ENCODE peak calls at places on chromosomes 6 and 20, in seven cellular contexts. One of them, this sample, is unnamed.

GRCh38 chr6:165661416-165662001 is 1.5 kb downstream of the PDE10A start:
- DNase-seq in mammary epithelial cell: no peak
- DNase-seq in fibroblast of mammary gland: no peak
- DNase-seq in activated naive CD4-positive, alpha-beta T cell treated with anti-CD3 and anti-CD28 coated beads, Interleukin-2, amount 10 ng/mL, durations not matched to agents 7 days and 5 days: no peak
- DNase-seq in NCI-H510A treated with DMSO at 0.1 percent for 48 hours: no peak
- DNase-seq in cardiac fibroblast: peak; percentile 50
- DNase-seq in neural progenitor cell: peak; percentile 51
- DNase-seq in this sample: no peak

GRCh38 chr20:46638367-46639274 is 12.6 kb downstream of the SLC13A3 start:
- DNase-seq in NCI-H510A treated with DMSO at 0.1 percent for 48 hours: no peak
- DNase-seq in activated naive CD4-positive, alpha-beta T cell treated with anti-CD3 and anti-CD28 coated beads, Interleukin-2, amount 10 ng/mL, durations not matched to agents 7 days and 5 days: no peak
- DNase-seq in cardiac fibroblast: no peak
- DNase-seq in mammary epithelial cell: no peak
- DNase-seq in neural progenitor cell: peak; percentile 50
- DNase-seq in fibroblast of mammary gland: no peak
- DNase-seq in this sample: no peak

GRCh38 chr6:47454713-47455396 is 22.7 kb upstream of the CD2AP start:
- DNase-seq in mammary epithelial cell: no peak
- DNase-seq in NCI-H510A treated with DMSO at 0.1 percent for 48 hours: no peak
- DNase-seq in activated naive CD4-positive, alpha-beta T cell treated with anti-CD3 and anti-CD28 coated beads, Interleukin-2, amount 10 ng/mL, durations not matched to agents 7 days and 5 days: no peak
- DNase-seq in neural progenitor cell: no peak
- DNase-seq in fibroblast of mammary gland: no peak
- DNase-seq in cardiac fibroblast: no peak
- DNase-seq in this sample: no peak

GRCh38 chr20:2293486-2293885 is 2.3 kb upstream of the TGM3 start:
- DNase-seq in NCI-H510A treated with DMSO at 0.1 percent for 48 hours: no peak
- DNase-seq in activated naive CD4-positive, alpha-beta T cell treated with anti-CD3 and anti-CD28 coated beads, Interleukin-2, amount 10 ng/mL, durations not matched to agents 7 days and 5 days: no peak
- DNase-seq in mammary epithelial cell: no peak
- DNase-seq in cardiac fibroblast: no peak
- DNase-seq in neural progenitor cell: no peak
- DNase-seq in fibroblast of mammary gland: no peak
- DNase-seq in this sample: no peak

GRCh38 chr20:37339208-37339607 is 6.7 kb upstream of the SRC start:
- DNase-seq in NCI-H510A treated with DMSO at 0.1 percent for 48 hours: no peak
- DNase-seq in neural progenitor cell: no peak
- DNase-seq in fibroblast of mammary gland: no peak
- DNase-seq in mammary epithelial cell: no peak
- DNase-seq in activated naive CD4-positive, alpha-beta T cell treated with anti-CD3 and anti-CD28 coated beads, Interleukin-2, amount 10 ng/mL, durations not matched to agents 7 days and 5 days: no peak
- DNase-seq in cardiac fibroblast: no peak
- DNase-seq in this sample: no peak

GRCh38 chr6:137430954-137431353 is 63.2 kb downstream of the OLIG3 start:
- DNase-seq in mammary epithelial cell: no peak
- DNase-seq in NCI-H510A treated with DMSO at 0.1 percent for 48 hours: no peak
- DNase-seq in cardiac fibroblast: no peak
- DNase-seq in fibroblast of mammary gland: no peak
- DNase-seq in activated naive CD4-positive, alpha-beta T cell treated with anti-CD3 and anti-CD28 coated beads, Interleukin-2, amount 10 ng/mL, durations not matched to agents 7 days and 5 days: no peak
- DNase-seq in neural progenitor cell: no peak
- DNase-seq in this sample: no peak

GRCh38 chr20:48822879-48823385 is 4.9 kb downstream of the PREX1 start:
- DNase-seq in neural progenitor cell: no peak
- DNase-seq in cardiac fibroblast: no peak
- DNase-seq in mammary epithelial cell: no peak
- DNase-seq in activated naive CD4-positive, alpha-beta T cell treated with anti-CD3 and anti-CD28 coated beads, Interleukin-2, amount 10 ng/mL, durations not matched to agents 7 days and 5 days: peak; percentile 52
- DNase-seq in NCI-H510A treated with DMSO at 0.1 percent for 48 hours: no peak
- DNase-seq in fibroblast of mammary gland: no peak
- DNase-seq in this sample: no peak

GRCh38 chr6:39555136-39555535 is 170.1 kb downstream of the KIF6 start:
- DNase-seq in activated naive CD4-positive, alpha-beta T cell treated with anti-CD3 and anti-CD28 coated beads, Interleukin-2, amount 10 ng/mL, durations not matched to agents 7 days and 5 days: no peak
- DNase-seq in mammary epithelial cell: no peak
- DNase-seq in cardiac fibroblast: no peak
- DNase-seq in fibroblast of mammary gland: no peak
- DNase-seq in NCI-H510A treated with DMSO at 0.1 percent for 48 hours: no peak
- DNase-seq in neural progenitor cell: no peak
- DNase-seq in this sample: no peak

GRCh38 chr6:105705608-105706007 is 302.7 kb upstream of the PREP start:
- DNase-seq in cardiac fibroblast: no peak
- DNase-seq in activated naive CD4-positive, alpha-beta T cell treated with anti-CD3 and anti-CD28 coated beads, Interleukin-2, amount 10 ng/mL, durations not matched to agents 7 days and 5 days: no peak
- DNase-seq in mammary epithelial cell: no peak
- DNase-seq in NCI-H510A treated with DMSO at 0.1 percent for 48 hours: no peak
- DNase-seq in fibroblast of mammary gland: no peak
- DNase-seq in neural progenitor cell: no peak
- DNase-seq in this sample: no peak

GRCh38 chr6:78598966-78599365 is 268.4 kb upstream of the IRAK1BP1 start:
- DNase-seq in fibroblast of mammary gland: peak; percentile 92
- DNase-seq in mammary epithelial cell: peak; percentile 98
- DNase-seq in activated naive CD4-positive, alpha-beta T cell treated with anti-CD3 and anti-CD28 coated beads, Interleukin-2, amount 10 ng/mL, durations not matched to agents 7 days and 5 days: no peak
- DNase-seq in cardiac fibroblast: peak; percentile 99
- DNase-seq in neural progenitor cell: no peak
- DNase-seq in NCI-H510A treated with DMSO at 0.1 percent for 48 hours: no peak
- DNase-seq in this sample: no peak

GRCh38 chr6:148776321-148776966 is 29.6 kb downstream of the UST start:
- DNase-seq in NCI-H510A treated with DMSO at 0.1 percent for 48 hours: no peak
- DNase-seq in fibroblast of mammary gland: peak; percentile 92
- DNase-seq in neural progenitor cell: no peak
- DNase-seq in mammary epithelial cell: peak; percentile 84
- DNase-seq in cardiac fibroblast: peak; percentile 83
- DNase-seq in activated naive CD4-positive, alpha-beta T cell treated with anti-CD3 and anti-CD28 coated beads, Interleukin-2, amount 10 ng/mL, durations not matched to agents 7 days and 5 days: no peak
- DNase-seq in this sample: no peak

GRCh38 chr6:14852375-14852774 is 393.5 kb upstream of the JARID2 start:
- DNase-seq in neural progenitor cell: no peak
- DNase-seq in activated naive CD4-positive, alpha-beta T cell treated with anti-CD3 and anti-CD28 coated beads, Interleukin-2, amount 10 ng/mL, durations not matched to agents 7 days and 5 days: no peak
- DNase-seq in mammary epithelial cell: no peak
- DNase-seq in fibroblast of mammary gland: no peak
- DNase-seq in cardiac fibroblast: no peak
- DNase-seq in NCI-H510A treated with DMSO at 0.1 percent for 48 hours: no peak
- DNase-seq in this sample: no peak

GRCh38 chr6:142722010-142722409 is 223.0 kb downstream of the HIVEP2 start:
- DNase-seq in NCI-H510A treated with DMSO at 0.1 percent for 48 hours: no peak
- DNase-seq in mammary epithelial cell: no peak
- DNase-seq in fibroblast of mammary gland: no peak
- DNase-seq in cardiac fibroblast: no peak
- DNase-seq in activated naive CD4-positive, alpha-beta T cell treated with anti-CD3 and anti-CD28 coated beads, Interleukin-2, amount 10 ng/mL, durations not matched to agents 7 days and 5 days: no peak
- DNase-seq in neural progenitor cell: no peak
- DNase-seq in this sample: no peak

GRCh38 chr6:158057213-158057987 is 75.7 kb downstream of the SYNJ2 start:
- DNase-seq in neural progenitor cell: no peak
- DNase-seq in mammary epithelial cell: peak; percentile 96
- DNase-seq in cardiac fibroblast: peak; percentile 98
- DNase-seq in fibroblast of mammary gland: peak; percentile 98
- DNase-seq in activated naive CD4-positive, alpha-beta T cell treated with anti-CD3 and anti-CD28 coated beads, Interleukin-2, amount 10 ng/mL, durations not matched to agents 7 days and 5 days: no peak
- DNase-seq in NCI-H510A treated with DMSO at 0.1 percent for 48 hours: no peak
- DNase-seq in this sample: no peak

GRCh38 chr6:44016131-44016870 is 111.0 kb downstream of the MRPL14 start:
- DNase-seq in NCI-H510A treated with DMSO at 0.1 percent for 48 hours: no peak
- DNase-seq in fibroblast of mammary gland: peak; percentile 80
- DNase-seq in mammary epithelial cell: no peak
- DNase-seq in activated naive CD4-positive, alpha-beta T cell treated with anti-CD3 and anti-CD28 coated beads, Interleukin-2, amount 10 ng/mL, durations not matched to agents 7 days and 5 days: no peak
- DNase-seq in cardiac fibroblast: peak; percentile 75
- DNase-seq in neural progenitor cell: no peak
- DNase-seq in this sample: no peak

GRCh38 chr6:159100011-159100788 is 55.4 kb upstream of the TAGAP start:
- DNase-seq in NCI-H510A treated with DMSO at 0.1 percent for 48 hours: no peak
- DNase-seq in activated naive CD4-positive, alpha-beta T cell treated with anti-CD3 and anti-CD28 coated beads, Interleukin-2, amount 10 ng/mL, durations not matched to agents 7 days and 5 days: no peak
- DNase-seq in fibroblast of mammary gland: no peak
- DNase-seq in neural progenitor cell: no peak
- DNase-seq in mammary epithelial cell: no peak
- DNase-seq in cardiac fibroblast: no peak
- DNase-seq in this sample: no peak

GRCh38 chr6:134138226-134138975 is 86.0 kb upstream of the SLC2A12 start:
- DNase-seq in neural progenitor cell: no peak
- DNase-seq in mammary epithelial cell: no peak
- DNase-seq in fibroblast of mammary gland: peak; percentile 92
- DNase-seq in cardiac fibroblast: peak; percentile 74
- DNase-seq in NCI-H510A treated with DMSO at 0.1 percent for 48 hours: no peak
- DNase-seq in activated naive CD4-positive, alpha-beta T cell treated with anti-CD3 and anti-CD28 coated beads, Interleukin-2, amount 10 ng/mL, durations not matched to agents 7 days and 5 days: no peak
- DNase-seq in this sample: peak; percentile 26

GRCh38 chr6:136158398-136158797 is 91.7 kb downstream of the MTFR2 start:
- DNase-seq in neural progenitor cell: no peak
- DNase-seq in NCI-H510A treated with DMSO at 0.1 percent for 48 hours: no peak
- DNase-seq in fibroblast of mammary gland: no peak
- DNase-seq in activated naive CD4-positive, alpha-beta T cell treated with anti-CD3 and anti-CD28 coated beads, Interleukin-2, amount 10 ng/mL, durations not matched to agents 7 days and 5 days: no peak
- DNase-seq in mammary epithelial cell: no peak
- DNase-seq in cardiac fibroblast: peak; percentile 11
- DNase-seq in this sample: no peak

GRCh38 chr20:58634121-58634817 is 16.8 kb upstream of the STX16 start:
- DNase-seq in cardiac fibroblast: no peak
- DNase-seq in NCI-H510A treated with DMSO at 0.1 percent for 48 hours: no peak
- DNase-seq in neural progenitor cell: no peak
- DNase-seq in activated naive CD4-positive, alpha-beta T cell treated with anti-CD3 and anti-CD28 coated beads, Interleukin-2, amount 10 ng/mL, durations not matched to agents 7 days and 5 days: peak; percentile 22
- DNase-seq in fibroblast of mammary gland: peak; percentile 88
- DNase-seq in mammary epithelial cell: no peak
- DNase-seq in this sample: no peak

GRCh38 chr6:13302751-13303667 is 25.3 kb downstream of the TBC1D7 start:
- DNase-seq in neural progenitor cell: no peak
- DNase-seq in cardiac fibroblast: peak; percentile 100
- DNase-seq in NCI-H510A treated with DMSO at 0.1 percent for 48 hours: peak; percentile 56
- DNase-seq in fibroblast of mammary gland: peak; percentile 99
- DNase-seq in mammary epithelial cell: peak; percentile 80
- DNase-seq in activated naive CD4-positive, alpha-beta T cell treated with anti-CD3 and anti-CD28 coated beads, Interleukin-2, amount 10 ng/mL, durations not matched to agents 7 days and 5 days: peak; percentile 37
- DNase-seq in this sample: no peak